ENCODE peak calls at places on chromosomes 5 and 9, in seven cellular contexts. Z is PC-9, K is stomach, U is kidney epithelial cell, E is GM12865, Q is GM12878, X is osteoblast. V is an unnamed sample.

GRCh38 chr9:129225815-129226214 is 47.8 kb upstream of the IER5L start:
- DNase-seq in K (peak), E (peak), Q (no peak), X (peak), Z (peak), U (no peak), V (peak)

GRCh38 chr5:158519433-158520025 is 580.2 kb downstream of the EBF1 start:
- DNase-seq in X (no peak), K (no peak), U (no peak), Z (no peak), Q (no peak), E (no peak), V (no peak)

GRCh38 chr5:111068208-111068607 is 3.3 kb upstream of the TSLP start:
- DNase-seq in X (no peak), Q (no peak), Z (no peak), K (no peak), U (no peak), E (no peak), V (no peak)

GRCh38 chr9:114307323-114308250 is 15.3 kb upstream of the ORM1 start:
- DNase-seq in K (peak), U (no peak), Z (no peak), Q (no peak), X (peak), E (no peak), V (no peak)

GRCh38 chr5:115477581-115477980 is 67.0 kb downstream of the FEM1C start:
- DNase-seq in X (no peak), K (no peak), U (no peak), Q (no peak), E (no peak), Z (no peak), V (no peak)

GRCh38 chr5:96794757-96795156 is 13.0 kb downstream of the ERAP1 start:
- DNase-seq in Z (no peak), X (no peak), E (no peak), K (no peak), U (no peak), Q (no peak), V (no peak)

GRCh38 chr5:80474929-80475328 is 13.0 kb upstream of the FAM151B start:
- DNase-seq in X (no peak), Z (no peak), K (no peak), E (no peak), Q (no peak), U (no peak), V (no peak)

GRCh38 chr9:17480966-17481365 is 97.9 kb upstream of the SH3GL2 start:
- DNase-seq in Z (no peak), E (no peak), Q (no peak), X (no peak), K (no peak), U (no peak), V (no peak)

GRCh38 chr9:121690316-121690715 is 38.9 kb downstream of the DAB2IP start:
- DNase-seq in K (no peak), E (no peak), Q (no peak), U (no peak), X (peak), Z (peak), V (no peak)

GRCh38 chr5:179963375-179963774 is 55.7 kb upstream of the TBC1D9B start:
- DNase-seq in Q (no peak), E (no peak), X (no peak), Z (no peak), K (no peak), U (no peak), V (no peak)

GRCh38 chr5:8848362-8848761 is 697.5 kb downstream of the SEMA5A start:
- DNase-seq in E (no peak), X (no peak), Z (no peak), Q (no peak), U (no peak), K (no peak), V (no peak)

GRCh38 chr5:32638309-32638708 is 53.0 kb downstream of the SUB1 start:
- DNase-seq in Z (peak), U (no peak), E (no peak), X (no peak), K (no peak), Q (no peak), V (no peak)

GRCh38 chr5:151571270-151572173 is 19.6 kb downstream of the FAT2 start:
- DNase-seq in Q (no peak), X (no peak), K (no peak), E (no peak), Z (no peak), U (no peak), V (no peak)

GRCh38 chr5:139638090-139638735 is 9.9 kb upstream of the CXXC5 start:
- DNase-seq in Z (peak), Q (no peak), K (peak), E (peak), X (peak), U (no peak), V (no peak)

GRCh38 chr5:102754499-102755424 is at the start of gene PAM:
- DNase-seq in X (peak), U (no peak), Z (peak), K (peak), E (peak), Q (no peak), V (peak)

GRCh38 chr5:151483647-151484046 is 36.2 kb downstream of the SLC36A1 start:
- DNase-seq in Z (no peak), K (no peak), Q (no peak), X (peak), E (no peak), U (no peak), V (no peak)

GRCh38 chr5:177496111-177497010 is 1.0 kb downstream of the PDLIM7 start:
- DNase-seq in Q (no peak), E (peak), Z (peak), K (peak), X (peak), U (peak), V (peak)
- H3K4me3 ChIP-seq in Q (peak), E (peak), Z (peak), K (peak), X (peak), U (peak), V (peak)

GRCh38 chr5:82312373-82312856 is 34.3 kb upstream of the RPS23 start:
- DNase-seq in X (peak), Q (no peak), E (peak), U (peak), K (no peak), Z (peak), V (peak)
- H3K4me3 ChIP-seq in X (peak), Q (no peak), E (no peak), U (no peak), K (no peak), Z (no peak), V (no peak)

DNA sequence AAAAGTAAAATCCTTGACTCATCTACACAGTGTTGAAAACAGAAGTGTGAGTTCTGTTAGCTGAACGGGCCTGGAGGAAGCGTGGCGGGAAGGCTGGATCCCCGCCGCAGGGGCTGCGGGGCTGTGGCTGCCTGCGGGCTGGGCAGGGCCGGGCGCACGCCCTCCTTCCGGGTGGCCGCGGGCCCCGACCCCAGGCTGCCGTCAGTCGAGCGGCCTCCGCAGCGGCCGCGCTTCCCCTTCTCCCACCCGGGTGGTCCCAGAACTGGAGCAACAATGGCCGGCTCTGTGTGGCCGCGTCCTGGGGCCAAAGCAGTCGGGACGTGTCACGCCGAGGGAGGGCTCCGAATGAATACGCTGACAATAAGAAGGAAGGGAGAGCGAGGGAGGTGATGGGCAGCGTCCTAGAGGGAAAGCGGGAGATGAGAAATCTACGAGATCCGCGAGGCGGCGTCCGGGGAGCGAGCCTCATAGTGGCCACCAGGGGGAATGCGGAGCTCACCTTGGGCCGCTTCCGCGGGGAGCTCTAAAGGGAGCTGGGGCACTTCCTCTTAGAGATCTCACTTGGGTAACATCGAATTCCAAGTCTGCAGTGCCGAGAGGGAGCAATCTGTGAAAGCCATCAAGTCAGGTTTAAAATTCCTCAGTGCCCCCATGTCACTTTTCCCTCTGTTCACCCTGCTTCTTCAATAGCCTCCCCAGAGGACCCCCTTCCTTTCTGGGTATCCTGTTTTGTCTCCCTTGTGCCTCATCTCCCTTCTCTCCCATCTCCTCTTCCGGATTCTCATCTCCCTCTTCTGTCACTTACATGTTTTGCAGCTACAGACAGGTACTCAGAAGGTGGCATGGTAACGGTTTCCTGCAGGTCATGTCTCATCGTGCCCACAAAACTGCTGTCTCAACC is 83.9 kb downstream of the SLC1A3 start:
- DNase-seq in Z (peak), Q (peak), E (peak), X (peak), U (peak), K (peak), V (peak)
- H3K4me3 ChIP-seq in Z (no peak), Q (peak), E (peak), X (peak), U (peak), K (peak), V (peak)

GRCh38 chr9:35945341-35946018 is 12.5 kb downstream of the OR2S2 start:
- DNase-seq in Z (no peak), U (peak), E (peak), K (peak), X (no peak), Q (no peak), V (peak)
- H3K4me3 ChIP-seq in Z (no peak), U (no peak), E (no peak), K (no peak), X (no peak), Q (no peak), V (no peak)

DNA sequence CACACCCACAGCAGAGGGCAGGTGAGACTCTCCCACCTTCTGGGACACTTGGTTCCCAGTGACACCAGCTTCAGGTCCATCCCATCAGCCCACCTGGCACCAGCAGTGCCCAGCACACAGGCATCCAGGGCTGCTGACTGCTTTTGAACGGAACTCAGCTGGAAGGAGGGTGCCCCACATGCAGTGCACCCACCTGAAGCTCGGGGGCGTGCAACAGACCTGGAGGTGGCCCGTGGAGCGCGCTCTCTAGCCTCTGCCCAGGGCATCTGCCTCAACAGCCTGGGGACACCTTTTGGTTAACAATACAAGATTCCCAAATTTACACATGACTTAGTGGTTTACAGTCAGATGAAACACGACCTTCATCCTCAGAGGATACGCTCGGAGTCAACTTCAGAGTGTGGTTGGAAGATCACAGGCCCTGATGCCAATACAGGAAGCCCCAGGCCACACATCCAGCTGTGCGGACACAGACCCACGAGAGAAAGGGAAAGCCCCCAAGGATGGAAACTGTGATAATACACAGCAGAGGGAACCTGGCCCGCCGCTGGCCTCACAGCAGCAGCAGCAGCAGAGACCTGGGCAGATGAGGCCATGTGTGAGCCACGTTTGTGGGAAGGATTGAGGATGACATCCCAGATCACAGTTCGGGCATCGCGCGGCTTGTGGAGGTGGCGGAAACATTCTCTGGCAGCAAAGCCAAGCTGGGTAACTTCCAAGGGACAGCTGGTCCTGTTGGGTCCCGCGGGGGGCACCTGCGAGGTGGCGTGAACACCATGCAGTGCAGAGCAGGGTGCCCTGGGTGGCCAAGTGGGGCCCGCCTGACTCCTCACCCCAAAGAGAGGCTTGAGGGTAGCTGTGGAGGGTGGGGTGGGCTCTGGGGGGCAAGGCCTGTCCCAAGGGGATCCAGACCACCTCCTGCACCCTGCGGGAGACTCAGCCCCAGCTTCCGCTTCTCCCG is 64.0 kb downstream of the SECISBP2 start:
- DNase-seq in Q (no peak), U (no peak), K (no peak), Z (no peak), X (peak), E (no peak), V (no peak)
- H3K4me3 ChIP-seq in Q (no peak), U (no peak), K (no peak), Z (no peak), X (no peak), E (no peak), V (no peak)

V was measured in NT2/D1.